ENCODE peak calls at places on chromosomes 5 and 9, in six cellular contexts. L, B, X, R, E and M are unnamed samples.
A peak's percentile ranks its signal among the peaks of the same experiment; 100 is the strongest.

GRCh38 chr5:66744040-66744439 is 147.8 kb downstream of the MAST4 start:
- DNase-seq in L (no peak), B (peak; percentile 49), X (no peak), R (no peak), E (no peak), M (no peak)

GRCh38 chr5:17916451-17916850 is 282.2 kb downstream of the TAF11L14 start:
- DNase-seq in L (no peak), B (no peak), X (no peak), R (no peak), E (no peak), M (no peak)

GRCh38 chr9:112970939-112971338 is 41.1 kb downstream of the ZNF883 start:
- DNase-seq in L (no peak), B (peak; percentile 3), X (no peak), R (no peak), E (no peak), M (no peak)

GRCh38 chr9:92189782-92190535 is 74.7 kb upstream of the SPTLC1 start:
- DNase-seq in L (no peak), B (no peak), X (no peak), R (no peak), E (no peak), M (no peak)

GRCh38 chr5:59491944-59492343 is 401.6 kb downstream of the PDE4D start:
- DNase-seq in L (no peak), B (no peak), X (no peak), R (no peak), E (no peak), M (no peak)

GRCh38 chr9:114607671-114608524 is 3.2 kb upstream of the TMEM268 start:
- DNase-seq in L (peak; percentile 34), B (no peak), X (no peak), R (no peak), E (no peak), M (no peak)

GRCh38 chr5:153158608-153159007 is 331.9 kb upstream of the GRIA1 start:
- DNase-seq in L (no peak), B (peak; percentile 41), X (no peak), R (no peak), E (no peak), M (no peak)

GRCh38 chr5:64854855-64855254 is 86.1 kb downstream of the CWC27 start:
- DNase-seq in L (no peak), B (peak; percentile 25), X (no peak), R (no peak), E (no peak), M (no peak)

GRCh38 chr5:72633041-72633445 is 125.8 kb upstream of the ZNF366 start:
- DNase-seq in L (no peak), B (no peak), X (no peak), R (no peak), E (no peak), M (no peak)

GRCh38 chr9:89500008-89500407 is 2.1 kb upstream of the SEMA4D start:
- DNase-seq in L (no peak), B (no peak), X (no peak), R (no peak), E (no peak), M (no peak)

GRCh38 chr5:10304932-10305331 is 2.8 kb downstream of the CMBL start:
- DNase-seq in L (no peak), B (no peak), X (no peak), R (no peak), E (no peak), M (no peak)
- TF ChIP-seq CTCF in L (no peak), B (no peak), X (no peak), R (no peak), E (no peak), M (no peak)

DNA sequence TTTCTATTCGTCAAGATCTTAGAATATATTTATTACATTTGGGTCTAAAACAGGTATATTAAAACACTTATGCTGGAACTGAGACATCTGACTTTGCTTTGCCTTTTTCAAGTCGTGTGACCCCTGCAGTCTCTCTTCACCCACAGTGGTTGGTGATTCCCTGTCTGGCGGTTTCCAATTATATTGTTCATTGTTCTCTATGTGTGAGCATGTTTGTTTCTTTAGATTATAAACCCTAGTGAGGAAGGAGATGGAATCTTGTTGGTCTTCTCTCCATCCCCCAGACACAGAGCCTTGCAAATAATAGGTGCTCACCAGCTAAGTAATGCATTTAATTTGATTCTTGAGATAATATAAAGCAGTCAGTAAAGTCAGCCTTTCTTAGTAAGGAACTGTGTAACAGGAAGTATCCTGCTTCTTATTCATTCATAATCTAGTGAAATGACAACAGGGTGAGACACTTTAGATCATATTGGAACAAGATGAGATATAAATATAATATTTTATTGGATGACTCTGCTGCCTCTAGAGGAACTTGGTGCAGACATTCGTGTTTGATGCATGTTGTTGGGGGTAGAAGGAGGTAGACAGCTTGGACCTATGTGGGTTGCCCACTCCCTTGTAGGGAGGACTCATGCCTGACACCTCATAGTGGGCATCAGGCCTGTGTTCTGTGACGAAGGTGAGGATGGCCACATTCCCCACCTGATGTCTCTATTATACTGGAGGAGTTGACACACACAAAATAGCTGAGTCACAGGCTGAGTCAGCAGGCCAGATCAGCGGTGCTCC is 88.1 kb downstream of the FGF1 start:
- DNase-seq in L (no peak), B (peak; percentile 91), X (no peak), R (no peak), E (peak; percentile 55), M (no peak)
- TF ChIP-seq CTCF in L (no peak), B (no peak), X (no peak), R (no peak), E (no peak), M (no peak)

DNA sequence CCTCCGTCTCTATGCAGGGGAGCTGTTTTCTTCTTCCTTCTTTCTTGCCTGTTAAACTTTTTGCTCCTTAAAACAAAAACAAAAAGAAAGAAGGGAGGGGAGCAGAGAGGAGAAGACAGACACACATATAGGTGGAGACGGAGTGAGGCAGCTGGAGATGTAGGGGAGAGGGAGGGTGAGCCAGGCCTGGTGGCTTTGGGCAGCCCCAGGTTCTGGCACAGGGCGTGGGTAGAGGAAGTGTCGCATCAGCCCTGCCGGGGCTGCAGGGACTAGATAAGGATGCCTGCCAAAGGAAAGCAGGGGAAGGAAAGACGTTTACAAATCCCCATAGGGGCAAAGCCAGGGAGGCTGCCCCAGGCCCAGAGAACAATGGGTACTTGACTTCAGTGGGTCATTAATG is 38.7 kb upstream of the PTGS1 start:
- DNase-seq in L (no peak), B (no peak), X (no peak), R (no peak), E (no peak), M (peak; percentile 51)
- TF ChIP-seq CTCF in L (no peak), B (no peak), X (no peak), R (no peak), E (no peak), M (no peak)

DNA sequence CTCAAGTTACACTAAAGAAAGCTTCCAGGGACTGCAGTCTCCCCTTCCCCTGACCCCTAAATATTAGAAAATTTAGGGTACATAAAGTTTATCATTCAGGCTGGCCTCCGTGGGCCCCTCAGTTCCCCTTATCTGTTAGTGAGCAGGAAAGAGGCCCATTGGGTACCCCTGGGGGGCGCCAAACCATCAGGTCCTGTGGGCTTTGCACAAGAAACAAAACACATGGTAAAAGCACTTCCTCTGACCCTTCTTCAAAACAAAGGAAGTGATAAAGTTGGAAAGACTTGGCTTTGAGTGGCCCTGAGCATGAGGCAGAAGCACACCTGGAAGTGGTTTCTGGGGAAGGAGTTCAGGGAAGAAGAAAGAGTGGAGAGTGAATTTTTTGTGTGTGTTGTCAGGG is 213.0 kb downstream of the SMARCA2 start:
- DNase-seq in L (no peak), B (no peak), X (no peak), R (no peak), E (no peak), M (peak; percentile 31)
- TF ChIP-seq CTCF in L (peak; percentile 40), B (peak; percentile 46), X (no peak), R (no peak), E (peak; percentile 60), M (no peak)

DNA sequence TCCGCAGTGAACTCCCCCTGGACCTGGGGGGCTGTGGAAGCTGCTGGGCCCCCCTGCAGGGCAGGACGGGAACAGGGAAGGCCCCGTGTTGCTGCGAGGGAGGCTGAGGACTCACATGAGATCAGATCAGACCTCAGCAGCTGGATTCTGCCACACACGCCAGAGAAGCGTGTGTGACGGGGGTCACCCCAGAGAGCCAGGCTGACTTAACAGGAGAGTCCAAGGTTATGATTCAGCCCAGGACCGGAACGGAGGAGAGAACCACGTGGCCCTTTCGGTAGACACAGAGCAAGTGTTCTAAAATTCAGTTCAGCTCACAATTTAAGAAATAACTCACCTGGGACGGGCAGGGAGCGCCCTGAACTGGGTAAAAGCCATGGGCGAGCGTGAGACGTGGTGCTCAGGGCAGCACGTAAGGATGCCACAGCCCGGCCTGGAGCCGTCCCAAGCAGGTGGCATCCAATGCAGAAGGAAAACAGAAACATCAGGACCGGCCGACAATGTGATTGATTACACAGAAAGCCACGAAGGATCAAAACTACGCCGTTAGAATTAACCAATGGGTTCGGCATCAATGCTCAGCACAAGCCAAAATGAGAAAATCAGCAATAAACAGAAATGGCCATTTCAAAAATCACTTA is 38.7 kb downstream of the EXD3 start:
- DNase-seq in L (no peak), B (no peak), X (no peak), R (no peak), E (no peak), M (no peak)
- TF ChIP-seq CTCF in L (no peak), B (no peak), X (no peak), R (no peak), E (no peak), M (no peak)

GRCh38 chr9:136051568-136052432 is 43.3 kb downstream of the NACC2 start:
- DNase-seq in L (peak; percentile 43), B (peak; percentile 93), X (no peak), R (peak; percentile 38), E (peak; percentile 81), M (no peak)

GRCh38 chr9:136049451-136050265 is 45.4 kb downstream of the NACC2 start:
- DNase-seq in L (peak; percentile 13), B (no peak), X (no peak), R (no peak), E (no peak), M (no peak)

GRCh38 chr9:136052433-136052880 is 42.6 kb downstream of the NACC2 start:
- DNase-seq in L (peak; percentile 12), B (no peak), X (no peak), R (no peak), E (no peak), M (no peak)

GRCh38 chr9:136050266-136050705 is 44.8 kb downstream of the NACC2 start:
- DNase-seq in L (peak; percentile 16), B (no peak), X (no peak), R (no peak), E (no peak), M (no peak)

DNA sequence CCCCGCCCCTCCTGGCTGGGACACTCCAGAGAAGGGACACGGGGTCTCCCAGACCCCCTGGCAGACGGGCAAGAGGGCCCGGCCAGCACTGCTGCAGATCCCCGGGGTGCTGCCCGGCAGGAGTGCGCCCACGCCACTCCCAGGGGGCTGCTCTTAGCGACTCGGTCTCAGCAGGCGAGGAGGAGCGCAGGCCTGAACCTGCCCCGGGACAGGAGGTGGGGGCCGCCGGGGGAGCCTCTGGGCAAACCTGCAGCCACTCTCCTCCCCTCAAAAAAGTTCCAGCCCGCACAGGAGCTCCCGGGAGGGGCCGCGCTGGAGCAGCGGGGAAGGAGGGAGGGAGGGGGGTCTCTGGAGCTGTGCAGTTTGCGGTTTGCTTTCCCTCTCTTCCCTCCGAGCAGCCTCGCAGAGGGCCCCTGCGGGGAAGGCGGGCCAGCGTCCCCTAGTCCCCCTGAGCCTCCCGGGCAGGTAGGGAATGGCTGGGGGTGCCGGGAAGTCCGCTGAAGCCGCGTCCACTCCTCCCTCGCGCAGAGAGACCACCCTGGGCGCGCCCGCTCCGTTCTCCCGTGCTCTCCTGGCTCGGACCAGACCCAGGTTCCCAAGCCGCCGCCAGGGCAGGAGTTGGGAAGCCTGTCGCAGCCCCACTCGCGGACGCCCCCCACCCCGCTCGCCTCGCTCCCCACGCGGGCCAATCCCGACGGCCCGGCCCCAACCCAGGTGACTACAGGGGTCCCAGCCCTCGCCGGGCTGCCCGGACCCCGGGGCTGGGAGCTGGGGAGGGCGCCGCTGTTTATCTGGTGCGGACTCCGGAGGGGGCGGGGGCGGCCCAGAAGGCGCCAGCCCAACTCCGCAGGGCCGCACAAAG is 44.2 kb downstream of the NACC2 start:
- DNase-seq in L (peak; percentile 39), B (peak; percentile 47), X (no peak), R (no peak), E (no peak), M (no peak)
- TF ChIP-seq CTCF in L (no peak), B (no peak), X (no peak), R (no peak), E (no peak), M (no peak)